ENCODE peak calls at places on chromosomes 3 and 15, in six cellular contexts. A is suprapubic skin, G is NCI-H446, U is posterior vena cava, R is lung, S is tibial artery. B is an unnamed sample.

GRCh38 chr3:106877632-106878031 is 499.6 kb upstream of the CCDC54 start:
- DNase-seq in A (no peak), G (no peak), U (no peak), R (no peak), S (no peak), B (no peak)

GRCh38 chr15:39299506-39300267 is 281.2 kb upstream of the THBS1 start:
- DNase-seq in A (no peak), G (no peak), U (no peak), R (no peak), S (no peak), B (no peak)

GRCh38 chr15:99727330-99727729 is 5.9 kb downstream of the LYSMD4 start:
- DNase-seq in A (no peak), G (no peak), U (no peak), R (no peak), S (no peak), B (no peak)

GRCh38 chr15:70017025-70017424 is 80.7 kb downstream of the TLE3 start:
- DNase-seq in A (no peak), G (no peak), U (peak), R (no peak), S (no peak), B (no peak)

GRCh38 chr3:29140706-29141105 is 140.2 kb upstream of the RBMS3 start:
- DNase-seq in A (no peak), G (no peak), U (no peak), R (no peak), S (no peak), B (no peak)

GRCh38 chr15:78969687-78970349 is 25.0 kb upstream of the CTSH start:
- DNase-seq in A (no peak), G (no peak), U (no peak), R (no peak), S (no peak), B (no peak)

GRCh38 chr15:79339588-79340314 is 28.8 kb downstream of the TMED3 start:
- DNase-seq in A (no peak), G (peak), U (no peak), R (no peak), S (no peak), B (peak)

GRCh38 chr3:47910777-47911440 is 105.3 kb downstream of the MAP4 start:
- DNase-seq in A (no peak), G (no peak), U (no peak), R (no peak), S (no peak), B (no peak)

GRCh38 chr3:131454501-131454900 is 48.3 kb downstream of the MRPL3 start:
- DNase-seq in A (no peak), G (no peak), U (no peak), R (no peak), S (no peak), B (no peak)

GRCh38 chr3:135157045-135157444 is 362.0 kb downstream of the EPHB1 start:
- DNase-seq in A (no peak), G (no peak), U (no peak), R (no peak), S (no peak), B (no peak)

GRCh38 chr3:51535146-51536019 is 3.1 kb upstream of the RAD54L2 start:
- DNase-seq in A (no peak), G (no peak), U (no peak), R (no peak), S (no peak), B (no peak)

GRCh38 chr3:188672840-188673239 is 498.9 kb upstream of the TPRG1 start:
- DNase-seq in A (no peak), G (no peak), U (no peak), R (no peak), S (no peak), B (no peak)

GRCh38 chr15:62253294-62253693 is 88.2 kb upstream of the C2CD4B start:
- DNase-seq in A (no peak), G (no peak), U (no peak), R (no peak), S (no peak), B (no peak)

GRCh38 chr3:71389911-71390573 is 193.5 kb downstream of the FOXP1 start:
- DNase-seq in A (no peak), G (no peak), U (no peak), R (peak), S (peak), B (peak)

GRCh38 chr15:61171190-61171589 is 57.9 kb downstream of the RORA start:
- DNase-seq in A (no peak), G (no peak), U (no peak), R (no peak), S (no peak), B (no peak)

GRCh38 chr15:73802336-73803105 is 49.4 kb upstream of the INSYN1 start:
- DNase-seq in A (no peak), G (peak), U (no peak), R (no peak), S (peak), B (peak)

GRCh38 chr3:65961733-65962132 is 77.0 kb downstream of the MAGI1 start:
- DNase-seq in A (no peak), G (no peak), U (no peak), R (no peak), S (no peak), B (no peak)

GRCh38 chr3:113714702-113715101 is 18.3 kb upstream of the USF3 start:
- DNase-seq in A (no peak), G (no peak), U (no peak), R (no peak), S (no peak), B (no peak)

GRCh38 chr15:40766194-40766830 is 2.4 kb downstream of the GCHFR start:
- DNase-seq in A (no peak), G (no peak), U (no peak), R (no peak), S (no peak), B (no peak)

GRCh38 chr3:15585111-15585844 is 16.1 kb downstream of the HACL1 start:
- DNase-seq in A (no peak), G (no peak), U (no peak), R (no peak), S (peak), B (no peak)

GRCh38 chr15:73172508-73172907 is 120.2 kb downstream of the NEO1 start:
- DNase-seq in A (no peak), G (no peak), U (no peak), R (no peak), S (no peak), B (no peak)

GRCh38 chr3:69020424-69020823 is 6.9 kb upstream of the EOGT start:
- DNase-seq in A (no peak), G (no peak), U (no peak), R (no peak), S (no peak), B (no peak)

GRCh38 chr3:148953094-148953493 is 38.2 kb upstream of the GYG1 start:
- DNase-seq in A (no peak), G (no peak), U (no peak), R (no peak), S (no peak), B (no peak)

GRCh38 chr3:8458711-8459110 is 42.9 kb upstream of the LMCD1 start:
- DNase-seq in A (no peak), G (no peak), U (peak), R (no peak), S (peak), B (peak)

GRCh38 chr3:39267631-39268553 is 11.9 kb downstream of the CX3CR1 start:
- DNase-seq in A (no peak), G (no peak), U (no peak), R (no peak), S (no peak), B (no peak)

GRCh38 chr15:86919581-86919980 is 839.9 kb downstream of the AGBL1 start:
- DNase-seq in A (no peak), G (no peak), U (no peak), R (no peak), S (no peak), B (no peak)

B was measured in thyroid gland.